ENCODE peak calls at places on chromosomes 16 and 17, in nine cellular contexts. O is B cell, T is AG04450, F is astrocyte of the cerebellum, V is NB4, C is choroid plexus epithelial cell, P is mucosa of descending colon, K is HFF-Myc, N is ovary. H is an unnamed sample.

GRCh38 chr17:40910441-40910841 is 25.4 kb upstream of the KRT20 start:
- DNase-seq in T (no peak), K (no peak), N (no peak), P (no peak), C (peak), O (no peak), V (no peak), F (no peak), H (no peak)

GRCh38 chr17:40515491-40516041 is 14.1 kb upstream of the TNS4 start:
- DNase-seq in N (no peak), O (no peak), P (no peak), C (no peak), T (no peak), K (no peak), F (no peak), V (peak), H (no peak)

GRCh38 chr16:24758373-24758772 is 28.9 kb downstream of the TNRC6A start:
- DNase-seq in V (no peak), P (no peak), T (no peak), C (peak), N (no peak), F (no peak), K (no peak), O (no peak), H (no peak)

GRCh38 chr16:82665025-82665424 is 38.3 kb downstream of the CDH13 start:
- DNase-seq in O (no peak), N (no peak), C (no peak), F (no peak), K (no peak), T (no peak), P (no peak), V (no peak), H (no peak)

GRCh38 chr16:55876854-55877253 is 1.7 kb upstream of the CES5A start:
- DNase-seq in F (peak), P (no peak), K (no peak), N (no peak), T (no peak), O (no peak), V (no peak), C (no peak), H (no peak)

GRCh38 chr17:36721560-36722120 is 120.3 kb downstream of the MRM1 start:
- DNase-seq in N (no peak), T (no peak), K (no peak), C (no peak), F (no peak), O (no peak), V (peak), P (no peak), H (no peak)

GRCh38 chr17:66904760-66905637 is 59.5 kb upstream of the CACNG4 start:
- DNase-seq in O (no peak), V (no peak), T (no peak), K (no peak), C (peak), N (peak), F (peak), P (no peak), H (no peak)

GRCh38 chr17:15457723-15458094 is 9.7 kb downstream of the CDRT4 start:
- DNase-seq in F (no peak), P (no peak), O (no peak), C (no peak), N (peak), T (no peak), K (no peak), V (no peak), H (no peak)

GRCh38 chr16:56357291-56357764 is 68.0 kb downstream of the AMFR start:
- DNase-seq in K (no peak), F (peak), O (no peak), T (no peak), C (peak), N (peak), V (no peak), P (peak), H (peak)

GRCh38 chr17:76452102-76452645 is 778 bp downstream of the UBE2O start:
- DNase-seq in N (no peak), C (no peak), P (peak), T (no peak), K (no peak), V (no peak), F (no peak), O (no peak), H (no peak)

GRCh38 chr17:5042152-5043022 is 7.2 kb upstream of the SLC52A1 start:
- DNase-seq in K (no peak), C (no peak), N (no peak), T (no peak), P (no peak), O (no peak), V (no peak), F (no peak), H (no peak)

GRCh38 chr17:1313270-1314005 is 34.0 kb downstream of the TRARG1 start:
- DNase-seq in K (no peak), P (no peak), F (no peak), N (no peak), V (no peak), C (peak), T (no peak), O (no peak), H (no peak)

GRCh38 chr17:82435601-82436583 is 14.7 kb downstream of the CYBC1 start:
- DNase-seq in K (no peak), N (peak), F (no peak), O (no peak), V (no peak), T (no peak), P (no peak), C (no peak), H (no peak)

GRCh38 chr17:28597606-28598383 is 1.0 kb downstream of the SPAG5 start:
- DNase-seq in C (no peak), T (no peak), O (no peak), N (no peak), V (peak), K (no peak), F (no peak), P (no peak), H (no peak)

GRCh38 chr16:90077240-90077756 is at the start of gene PRDM7:
- DNase-seq in C (peak), N (peak), K (peak), T (peak), V (peak), P (peak), F (peak), O (peak), H (peak)

GRCh38 chr16:90078594-90078895 is 1.4 kb upstream of the PRDM7 start:
- DNase-seq in N (no peak), T (no peak), C (no peak), K (no peak), V (peak), F (no peak), P (no peak), O (no peak), H (no peak)

GRCh38 chr16:90083139-90083538 is 6.0 kb upstream of the PRDM7 start:
- DNase-seq in F (no peak), O (no peak), K (no peak), C (no peak), V (no peak), T (no peak), P (no peak), N (no peak), H (no peak)

GRCh38 chr16:90081606-90081970 is 4.5 kb upstream of the PRDM7 start:
- DNase-seq in P (no peak), F (no peak), O (no peak), C (no peak), K (no peak), N (no peak), V (no peak), T (no peak), H (no peak)

DNA sequence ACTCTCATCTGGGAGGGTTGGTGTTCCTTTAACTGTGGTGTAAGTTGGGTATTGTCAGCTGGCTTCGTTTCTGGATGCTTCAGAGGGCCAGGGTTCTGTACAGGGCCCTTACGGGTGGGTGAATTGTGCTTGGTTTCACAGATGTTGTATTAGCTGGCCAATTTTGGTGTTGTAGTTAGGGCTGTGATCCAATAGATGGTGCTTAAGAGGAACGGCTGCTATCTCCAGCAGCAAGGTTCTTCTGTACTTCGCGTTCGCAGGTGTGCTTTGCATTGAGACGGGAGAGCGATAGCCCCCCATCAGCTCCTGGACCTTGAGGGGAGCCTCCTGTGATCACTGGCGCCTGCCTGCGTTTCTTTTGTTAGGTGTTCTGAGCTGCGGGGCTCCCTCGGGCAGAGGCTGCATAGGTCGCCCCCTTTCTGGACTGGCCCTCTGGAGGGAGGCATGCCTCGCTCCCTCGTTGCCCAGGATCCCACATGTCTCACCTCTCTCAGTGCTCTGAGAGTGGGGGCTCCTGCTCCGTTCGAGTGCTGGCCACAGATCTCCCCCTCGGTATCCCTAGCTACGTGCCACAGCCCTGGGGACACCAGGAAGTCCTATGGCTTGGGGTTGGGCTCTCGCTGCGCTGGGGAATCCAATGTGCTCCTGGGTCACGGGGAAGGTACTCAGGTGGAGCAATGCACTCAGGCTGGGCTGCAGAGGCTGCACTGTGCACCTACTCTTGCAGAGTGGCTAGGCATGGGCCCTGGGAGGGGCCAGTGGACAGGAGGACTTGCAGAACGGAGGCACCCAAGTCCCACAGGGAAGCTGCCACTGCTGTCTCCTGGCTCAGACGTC is 844 bp upstream of the PRDM7 start:
- DNase-seq in V (peak), N (peak), F (no peak), O (no peak), P (peak), C (peak), T (no peak), K (no peak), H (no peak)
- TF ChIP-seq CTCF in V (peak), N (no peak), F (peak), O (no peak), P (no peak), C (peak), T (no peak), K (no peak), H (peak)

GRCh38 chr17:47844230-47844629 is 3.2 kb upstream of the SCRN2 start:
- DNase-seq in T (no peak), P (no peak), K (no peak), F (no peak), V (no peak), N (no peak), C (peak), O (no peak), H (no peak)
- TF ChIP-seq CTCF in T (no peak), P (no peak), K (no peak), F (no peak), V (no peak), N (no peak), C (no peak), O (no peak), H (no peak)

DNA sequence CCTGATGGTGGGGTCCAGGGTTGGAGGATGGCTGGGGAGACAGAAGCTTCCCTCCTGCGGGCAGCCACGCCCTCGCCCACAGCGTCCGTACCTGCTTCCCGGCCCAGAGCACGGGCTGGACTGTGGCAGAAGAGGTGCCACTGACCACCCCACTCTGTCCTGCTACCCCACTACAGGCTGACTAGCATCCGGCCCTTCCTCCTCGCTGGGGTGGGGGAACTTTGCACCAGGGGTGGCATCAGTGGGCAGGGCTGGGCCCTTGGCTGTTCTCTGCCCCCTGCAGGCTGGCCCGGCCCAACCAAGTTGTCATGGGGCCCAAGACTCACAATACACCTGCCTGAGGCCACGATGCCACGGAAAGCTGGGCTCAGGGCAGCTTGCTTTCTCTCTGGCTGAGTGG is 73.0 kb downstream of the KLHDC4 start:
- DNase-seq in T (no peak), V (no peak), F (no peak), N (no peak), O (no peak), K (no peak), C (no peak), P (no peak), H (no peak)
- TF ChIP-seq CTCF in T (no peak), V (no peak), F (no peak), N (no peak), O (no peak), K (no peak), C (no peak), P (no peak), H (no peak)

GRCh38 chr16:67333315-67333714 is 6.7 kb downstream of the LRRC36 start:
- DNase-seq in N (no peak), V (no peak), P (no peak), K (no peak), F (no peak), O (no peak), C (no peak), T (no peak), H (no peak)

GRCh38 chr16:67336111-67336510 is 9.5 kb downstream of the LRRC36 start:
- DNase-seq in T (no peak), K (no peak), O (no peak), C (no peak), F (no peak), V (no peak), N (no peak), P (no peak), H (no peak)

GRCh38 chr16:67339453-67339852 is 12.8 kb downstream of the LRRC36 start:
- DNase-seq in N (no peak), P (no peak), T (peak), C (peak), F (peak), O (no peak), K (peak), V (peak), H (no peak)

GRCh38 chr16:67341250-67341649 is 14.6 kb downstream of the LRRC36 start:
- DNase-seq in V (no peak), K (no peak), T (no peak), P (no peak), C (no peak), N (no peak), F (no peak), O (no peak), H (no peak)

DNA sequence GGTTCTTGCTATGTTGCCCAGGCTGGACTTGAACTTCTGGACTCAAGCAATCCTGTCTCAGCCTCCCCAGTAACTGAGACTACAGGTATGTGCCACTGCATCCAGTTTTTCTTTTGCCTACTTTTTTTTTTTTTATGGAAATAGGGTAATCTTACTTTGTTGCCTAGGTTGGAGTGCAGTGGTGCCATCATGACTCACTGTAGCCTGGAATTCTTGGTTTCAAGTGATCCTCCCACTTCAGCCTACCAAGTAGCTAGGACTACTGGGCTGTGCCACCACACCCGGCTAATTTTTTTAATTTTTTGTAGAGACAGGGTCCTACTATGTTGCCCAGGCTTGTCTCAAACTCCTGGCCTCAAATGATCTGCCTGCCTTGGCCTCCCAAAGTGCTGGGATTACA is 10.0 kb downstream of the LRRC36 start:
- DNase-seq in F (no peak), P (no peak), O (no peak), N (no peak), V (no peak), T (no peak), K (no peak), C (no peak), H (no peak)
- TF ChIP-seq CTCF in F (no peak), P (no peak), O (no peak), N (no peak), V (no peak), T (no peak), K (no peak), C (no peak), H (no peak)

H was measured in type B pancreatic cell.